ENCODE peak calls at places on chromosomes 11 and 22, in ten cellular contexts. H is heart left ventricle, N is Caco-2, A is left ventricle myocardium inferior, O is lower lobe of right lung, V is thoracic aorta, C is esophagus squamous epithelium, Q is SK-N-SH, Y is A673, J is MM.1S. G is an unnamed sample. For H3K4me1, the result is how much of the 10 kb centered on the place peaks cover.

GRCh38 chr11:12276356-12276755 is 101.0 kb upstream of the PARVA start:
- DNase-seq in H (no peak), N (no peak), A (no peak), O (no peak), V (no peak), C (no peak), Q (no peak), Y (no peak), J (no peak), G (no peak)

GRCh38 chr11:73281796-73282660 is 9.9 kb downstream of the P2RY6 start:
- DNase-seq in H (no peak), N (peak), A (no peak), O (no peak), V (no peak), C (no peak), Q (no peak), Y (no peak), J (no peak), G (no peak)

GRCh38 chr22:35567214-35567792 is 26.7 kb downstream of the RASD2 start:
- DNase-seq in H (no peak), N (no peak), A (no peak), O (no peak), V (no peak), C (no peak), Q (no peak), Y (no peak), J (no peak), G (no peak)

GRCh38 chr11:106986261-106986660 is 32.0 kb downstream of the GUCY1A2 start:
- DNase-seq in H (no peak), N (no peak), A (no peak), O (no peak), V (no peak), C (no peak), Q (no peak), Y (peak), J (no peak), G (no peak)

GRCh38 chr11:103699216-103699615 is 337.2 kb upstream of the DDI1 start:
- DNase-seq in H (no peak), N (no peak), A (no peak), O (no peak), V (no peak), C (no peak), Q (no peak), Y (peak), J (no peak), G (no peak)

GRCh38 chr11:35962373-35963138 is 18.7 kb downstream of the LDLRAD3 start:
- DNase-seq in H (no peak), N (no peak), A (no peak), O (no peak), V (no peak), C (no peak), Q (no peak), Y (no peak), J (no peak), G (no peak)

GRCh38 chr22:40345271-40345670 is 1.0 kb upstream of the ADSL start:
- DNase-seq in H (no peak), N (no peak), A (no peak), O (no peak), V (no peak), C (no peak), Q (no peak), Y (peak), J (peak), G (peak)

GRCh38 chr22:17115311-17115710 is 5.8 kb downstream of the TMEM121B start:
- DNase-seq in H (no peak), N (no peak), A (no peak), O (no peak), V (no peak), C (no peak), Q (no peak), Y (no peak), J (no peak), G (no peak)

GRCh38 chr11:118050208-118050891 is 26.5 kb upstream of the TMPRSS4 start:
- DNase-seq in H (no peak), N (no peak), A (no peak), O (no peak), V (no peak), C (no peak), Q (no peak), Y (no peak), J (no peak), G (no peak)

GRCh38 chr22:35418088-35418487 is 18.1 kb downstream of the MCM5 start:
- DNase-seq in H (no peak), N (no peak), A (no peak), O (no peak), V (no peak), C (no peak), Q (no peak), Y (no peak), J (no peak), G (no peak)

GRCh38 chr11:83007909-83008580 is 63.7 kb downstream of the RAB30 start:
- DNase-seq in H (peak), N (peak), A (peak), O (peak), V (no peak), C (no peak), Q (peak), Y (peak), J (peak), G (peak)

GRCh38 chr22:34855471-34855870 is 210.5 kb upstream of the ISX start:
- DNase-seq in H (no peak), N (no peak), A (no peak), O (no peak), V (no peak), C (no peak), Q (no peak), Y (no peak), J (no peak), G (no peak)

GRCh38 chr11:120780239-120780638 is 243.7 kb upstream of the TBCEL start:
- DNase-seq in H (no peak), N (no peak), A (no peak), O (no peak), V (no peak), C (no peak), Q (no peak), Y (no peak), J (no peak), G (no peak)

GRCh38 chr11:26847459-26847858 is 125.6 kb upstream of the SLC5A12 start:
- DNase-seq in H (no peak), N (no peak), A (no peak), O (no peak), V (peak), C (no peak), Q (no peak), Y (no peak), J (no peak), G (no peak)

GRCh38 chr22:36293606-36294292 is 40.8 kb downstream of the APOL1 start:
- DNase-seq in H (no peak), N (no peak), A (peak), O (peak), V (no peak), C (no peak), Q (no peak), Y (no peak), J (no peak), G (peak)

GRCh38 chr11:4095509-4096230 is 1.1 kb downstream of the RRM1 start:
- DNase-seq in H (no peak), N (no peak), A (no peak), O (no peak), V (no peak), C (no peak), Q (peak), Y (no peak), J (peak), G (no peak)

GRCh38 chr11:17012712-17013547 is 1.3 kb downstream of the PLEKHA7 start:
- DNase-seq in H (no peak), N (peak), A (peak), O (peak), V (no peak), C (no peak), Q (no peak), Y (no peak), J (no peak), G (peak)

GRCh38 chr11:120226242-120226641 is 13.7 kb upstream of the POU2F3 start:
- DNase-seq in H (no peak), N (no peak), A (no peak), O (no peak), V (no peak), C (no peak), Q (no peak), Y (no peak), J (no peak), G (peak)

GRCh38 chr22:30860176-30861105 is 108.1 kb downstream of the MORC2 start:
- DNase-seq in H (no peak), N (no peak), A (no peak), O (no peak), V (no peak), C (no peak), Q (peak), Y (no peak), J (no peak), G (no peak)

GRCh38 chr22:28222976-28223375 is 303.9 kb upstream of the PITPNB start:
- DNase-seq in H (no peak), N (no peak), A (no peak), O (no peak), V (no peak), C (no peak), Q (peak), Y (no peak), J (no peak), G (no peak)

GRCh38 chr22:22992474-22992873 is 77.8 kb upstream of the GNAZ start:
- DNase-seq in H (no peak), N (no peak), A (no peak), O (no peak), V (no peak), C (no peak), Q (no peak), Y (no peak), J (no peak), G (no peak)

GRCh38 chr11:57459112-57460016 is 964 bp upstream of the RTN4RL2 start:
- DNase-seq in H (no peak), N (no peak), A (no peak), O (no peak), V (no peak), C (no peak), Q (peak), Y (no peak), J (no peak), G (no peak)

GRCh38 chr11:118622376-118623290 is 15.2 kb downstream of the PHLDB1 start:
- DNase-seq in H (peak), N (no peak), A (peak), O (peak), V (no peak), C (no peak), Q (peak), Y (peak), J (no peak), G (peak)

GRCh38 chr11:12361650-12362049 is 15.7 kb upstream of the PARVA start:
- DNase-seq in H (no peak), N (no peak), A (no peak), O (no peak), V (no peak), C (no peak), Q (no peak), Y (no peak), J (no peak), G (no peak)

GRCh38 chr22:26139320-26139719 is 29.9 kb upstream of the SEZ6L start:
- DNase-seq in H (peak), N (no peak), A (no peak), O (no peak), V (no peak), C (no peak), Q (peak), Y (peak), J (no peak), G (no peak)

GRCh38 chr11:118650366-118650765 is 29.1 kb downstream of the TREH start:
- DNase-seq in H (no peak), N (no peak), A (no peak), O (no peak), V (no peak), C (no peak), Q (no peak), Y (no peak), J (no peak), G (no peak)

GRCh38 chr11:33379931-33380330 is 122.8 kb downstream of the HIPK3 start:
- DNase-seq in H (no peak), N (no peak), A (no peak), O (no peak), V (no peak), C (no peak), Q (no peak), Y (no peak), J (peak), G (no peak)
- H3K4me1 ChIP-seq in H (under half), N (under half), A (under half), O (under half), V (under half), C (under half), Q (under half), Y (under half), J (under half), G (under half)

GRCh38 chr11:114774599-114775365 is 96.5 kb downstream of the NXPE2 start:
- DNase-seq in H (peak), N (peak), A (no peak), O (no peak), V (no peak), C (no peak), Q (peak), Y (peak), J (no peak), G (peak)
- TF ChIP-seq CTCF in H (peak), N (peak), A (peak), O (peak), V (no peak), C (no peak), Q (peak), Y (peak), J (peak), G (peak)

DNA sequence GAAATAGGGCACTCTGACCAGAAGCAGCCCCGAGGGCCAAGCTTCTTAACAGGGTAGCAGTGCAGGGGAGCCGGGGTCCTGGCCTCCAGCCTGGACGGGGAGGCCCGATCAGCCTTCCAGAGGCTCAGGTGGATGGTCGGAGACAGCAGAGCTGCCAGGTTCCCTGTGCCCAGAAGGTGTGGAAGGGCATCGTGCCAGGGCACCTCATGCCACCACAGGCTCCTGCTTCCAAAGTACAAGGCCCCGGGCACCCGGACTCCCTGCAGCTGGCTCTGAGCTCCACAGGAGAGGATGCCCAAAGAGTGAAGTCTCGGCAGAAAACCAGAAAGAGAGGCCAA is 14.3 kb downstream of the EHD1 start:
- DNase-seq in H (no peak), N (no peak), A (no peak), O (no peak), V (no peak), C (no peak), Q (no peak), Y (no peak), J (no peak), G (peak)
- H3K4me1 ChIP-seq in H (half or more), N (under half), A (half or more), O (half or more), V (half or more), C (half or more), Q (under half), Y (under half), J (under half), G (half or more)

GRCh38 chr11:124327775-124328174 is 7.8 kb upstream of the OR8D2 start:
- DNase-seq in H (no peak), N (no peak), A (no peak), O (no peak), V (no peak), C (no peak), Q (no peak), Y (no peak), J (no peak), G (no peak)

GRCh38 chr11:124331873-124332272 is 11.9 kb upstream of the OR8D2 start:
- DNase-seq in H (no peak), N (no peak), A (no peak), O (no peak), V (no peak), C (no peak), Q (no peak), Y (no peak), J (no peak), G (no peak)

GRCh38 chr11:124329787-124330478 is 9.9 kb upstream of the OR8D2 start:
- DNase-seq in H (no peak), N (no peak), A (no peak), O (no peak), V (no peak), C (no peak), Q (no peak), Y (peak), J (peak), G (no peak)
- TF ChIP-seq CTCF in H (no peak), N (no peak), A (no peak), O (no peak), V (no peak), C (no peak), Q (no peak), Y (peak), J (peak), G (no peak)

GRCh38 chr11:64876835-64877341 is 1.5 kb downstream of the EHD1 start:
- DNase-seq in H (no peak), N (peak), A (no peak), O (peak), V (no peak), C (no peak), Q (no peak), Y (no peak), J (no peak), G (peak)

GRCh38 chr11:64874841-64875240 is 3.6 kb downstream of the EHD1 start:
- DNase-seq in H (no peak), N (no peak), A (no peak), O (no peak), V (no peak), C (no peak), Q (no peak), Y (no peak), J (no peak), G (no peak)

GRCh38 chr11:64874308-64874707 is 4.1 kb downstream of the EHD1 start:
- DNase-seq in H (no peak), N (no peak), A (no peak), O (no peak), V (no peak), C (no peak), Q (no peak), Y (no peak), J (no peak), G (no peak)

GRCh38 chr11:64876226-64876750 is 2.1 kb downstream of the EHD1 start:
- DNase-seq in H (no peak), N (no peak), A (no peak), O (no peak), V (no peak), C (no peak), Q (no peak), Y (no peak), J (no peak), G (no peak)

DNA sequence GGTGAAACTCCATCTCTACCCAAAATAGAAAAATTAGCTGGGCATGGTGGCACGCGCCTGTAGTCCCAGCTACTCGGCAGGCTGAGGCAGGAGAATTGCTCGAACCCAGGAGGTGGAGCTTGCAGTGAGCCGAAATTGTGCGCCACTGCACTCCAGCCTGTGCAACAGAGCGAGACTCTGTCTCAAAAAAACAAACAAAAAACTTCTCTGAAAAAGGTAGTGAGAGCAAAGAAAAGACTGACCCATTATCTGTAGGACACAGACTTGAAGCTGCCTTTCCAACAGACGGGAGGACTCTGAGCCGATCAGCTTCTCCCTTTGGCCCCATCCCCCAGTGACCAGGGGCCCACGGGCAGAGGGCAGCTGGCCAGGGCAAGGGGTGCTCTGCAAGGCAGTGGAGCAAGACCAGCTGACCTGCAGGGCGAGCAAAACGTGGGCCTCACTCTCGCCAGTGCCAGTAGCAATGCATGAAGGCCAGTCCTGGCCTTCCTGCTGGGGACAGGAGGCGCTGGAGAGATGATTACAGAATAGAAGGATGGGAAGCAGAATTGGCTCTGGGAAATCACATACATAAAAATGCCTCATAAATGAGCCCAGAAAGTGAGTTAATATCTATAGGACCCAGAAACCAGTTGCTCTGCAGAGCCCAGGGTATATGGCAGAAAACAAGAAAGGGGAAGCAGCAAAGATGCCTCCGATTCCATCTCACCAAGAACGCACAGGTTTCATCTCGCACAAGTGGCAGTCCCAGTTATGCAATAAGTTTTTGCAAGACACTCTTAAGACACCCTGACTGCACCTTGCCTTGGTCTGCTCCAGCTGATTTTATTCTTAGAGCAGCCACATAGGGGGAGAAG is 2.8 kb downstream of the EHD1 start:
- DNase-seq in H (no peak), N (no peak), A (no peak), O (no peak), V (no peak), C (no peak), Q (no peak), Y (no peak), J (no peak), G (no peak)
- H3K4me1 ChIP-seq in H (half or more), N (half or more), A (half or more), O (half or more), V (half or more), C (half or more), Q (under half), Y (under half), J (under half), G (half or more)

DNA sequence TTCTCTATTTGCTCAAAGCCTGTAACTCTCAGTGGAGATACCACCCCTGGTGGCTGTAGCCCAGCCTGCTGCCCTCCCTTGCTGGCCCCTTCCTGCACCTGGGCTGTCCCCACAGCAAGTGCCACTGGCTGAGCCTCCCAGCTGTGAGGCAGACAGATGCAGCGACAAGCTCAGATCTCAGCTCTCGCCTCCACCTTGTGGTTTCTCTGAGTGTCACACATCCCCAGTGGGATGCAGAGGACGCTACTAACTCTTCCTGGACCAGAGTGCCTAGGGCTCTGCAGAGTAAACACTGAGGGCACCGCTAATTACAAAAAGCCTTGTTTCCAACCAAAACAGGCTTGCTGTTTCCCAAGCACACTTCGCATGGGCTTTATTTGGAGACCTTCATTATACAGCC is 8.9 kb downstream of the YPEL1 start:
- DNase-seq in H (no peak), N (peak), A (no peak), O (no peak), V (no peak), C (no peak), Q (peak), Y (peak), J (peak), G (no peak)
- TF ChIP-seq CTCF in H (no peak), N (peak), A (no peak), O (no peak), V (no peak), C (no peak), Q (no peak), Y (peak), J (peak), G (no peak)

G was measured in psoas muscle.